ENCODE peak calls at places on chromosomes 3 and 15, in eight cellular contexts. M is K562, H is GM23338, W is HCT116, S is HL-60, U is HepG2, B is SK-N-SH, Q is Panc1. C is an unnamed sample.

GRCh38 chr15:23497710-23498111 is 50.7 kb upstream of the GOLGA6L2 start:
- DNase-seq in M (peak), H (peak), W (no peak), S (no peak), U (no peak), B (peak), Q (peak), C (no peak)

GRCh38 chr3:172153335-172153861 is 114.0 kb downstream of the FNDC3B start:
- DNase-seq in M (no peak), H (no peak), W (peak), S (no peak), U (no peak), B (no peak), Q (peak), C (peak)

GRCh38 chr3:48990636-48991421 is 788 bp downstream of the P4HTM start:
- DNase-seq in M (no peak), H (peak), W (no peak), S (peak), U (no peak), B (no peak), Q (no peak), C (peak)

GRCh38 chr15:40759961-40760360 is 3.9 kb upstream of the GCHFR start:
- DNase-seq in M (no peak), H (no peak), W (no peak), S (no peak), U (no peak), B (no peak), Q (no peak), C (no peak)

GRCh38 chr3:163033652-163034051 is 1537.0 kb downstream of the OTOL1 start:
- DNase-seq in M (no peak), H (no peak), W (no peak), S (no peak), U (no peak), B (no peak), Q (no peak), C (no peak)

GRCh38 chr3:186614597-186615483 is 2.0 kb downstream of the AHSG start:
- DNase-seq in M (peak), H (peak), W (peak), S (peak), U (peak), B (peak), Q (peak), C (peak)

GRCh38 chr3:74435631-74436030 is 178.8 kb downstream of the CNTN3 start:
- DNase-seq in M (no peak), H (no peak), W (no peak), S (no peak), U (no peak), B (no peak), Q (no peak), C (no peak)

GRCh38 chr3:190429681-190430080 is 20.0 kb downstream of the TMEM207 start:
- DNase-seq in M (no peak), H (no peak), W (no peak), S (no peak), U (no peak), B (no peak), Q (no peak), C (no peak)

GRCh38 chr3:123740391-123740822 is 143.7 kb downstream of the MYLK start:
- DNase-seq in M (no peak), H (no peak), W (no peak), S (no peak), U (no peak), B (no peak), Q (no peak), C (no peak)

GRCh38 chr15:38205502-38206235 is 47.0 kb upstream of the SPRED1 start:
- DNase-seq in M (no peak), H (no peak), W (no peak), S (no peak), U (no peak), B (no peak), Q (no peak), C (no peak)
- TF ChIP-seq REST in M (no peak), H (no peak), W (no peak), S (no peak), U (no peak), B (no peak), Q (no peak), C (no peak)

GRCh38 chr3:45642731-45643152 is 46.5 kb upstream of the SACM1L start:
- DNase-seq in M (no peak), H (peak), W (no peak), S (no peak), U (no peak), B (peak), Q (no peak), C (peak)

GRCh38 chr3:45647148-45647619 is 42.0 kb upstream of the SACM1L start:
- DNase-seq in M (no peak), H (no peak), W (no peak), S (peak), U (peak), B (no peak), Q (peak), C (peak)

GRCh38 chr3:45644467-45645201 is 44.6 kb upstream of the SACM1L start:
- DNase-seq in M (no peak), H (no peak), W (no peak), S (no peak), U (no peak), B (no peak), Q (peak), C (peak)

GRCh38 chr3:45646051-45646585 is 43.1 kb upstream of the SACM1L start:
- DNase-seq in M (no peak), H (no peak), W (no peak), S (no peak), U (peak), B (no peak), Q (no peak), C (no peak)

DNA sequence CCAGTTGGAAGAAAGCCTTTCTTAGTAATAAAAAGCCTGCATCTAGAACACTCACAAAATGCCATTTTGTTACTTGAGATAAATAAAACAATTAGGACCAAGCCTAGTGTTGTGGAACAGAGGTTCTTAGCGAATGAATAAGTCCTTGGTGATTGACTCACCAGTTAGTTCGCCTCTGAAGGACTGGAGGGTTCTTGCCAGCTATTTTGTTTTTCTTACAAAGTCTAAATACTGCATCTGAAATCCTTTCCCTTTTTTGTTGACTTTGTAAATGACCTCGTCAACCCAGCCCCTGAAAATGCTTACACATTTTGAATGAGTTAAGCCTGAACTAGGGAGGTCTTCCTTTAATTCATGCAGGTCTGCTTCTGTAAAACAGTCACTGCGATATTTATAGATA is 45.1 kb upstream of the SACM1L start:
- DNase-seq in M (no peak), H (no peak), W (no peak), S (no peak), U (peak), B (no peak), Q (no peak), C (peak)
- TF ChIP-seq REST in M (no peak), H (no peak), W (no peak), S (no peak), U (no peak), B (no peak), Q (no peak), C (no peak)

GRCh38 chr3:89472101-89472500 is 364.7 kb downstream of the EPHA3 start:
- DNase-seq in M (no peak), H (no peak), W (no peak), S (no peak), U (no peak), B (no peak), Q (no peak), C (no peak)

DNA sequence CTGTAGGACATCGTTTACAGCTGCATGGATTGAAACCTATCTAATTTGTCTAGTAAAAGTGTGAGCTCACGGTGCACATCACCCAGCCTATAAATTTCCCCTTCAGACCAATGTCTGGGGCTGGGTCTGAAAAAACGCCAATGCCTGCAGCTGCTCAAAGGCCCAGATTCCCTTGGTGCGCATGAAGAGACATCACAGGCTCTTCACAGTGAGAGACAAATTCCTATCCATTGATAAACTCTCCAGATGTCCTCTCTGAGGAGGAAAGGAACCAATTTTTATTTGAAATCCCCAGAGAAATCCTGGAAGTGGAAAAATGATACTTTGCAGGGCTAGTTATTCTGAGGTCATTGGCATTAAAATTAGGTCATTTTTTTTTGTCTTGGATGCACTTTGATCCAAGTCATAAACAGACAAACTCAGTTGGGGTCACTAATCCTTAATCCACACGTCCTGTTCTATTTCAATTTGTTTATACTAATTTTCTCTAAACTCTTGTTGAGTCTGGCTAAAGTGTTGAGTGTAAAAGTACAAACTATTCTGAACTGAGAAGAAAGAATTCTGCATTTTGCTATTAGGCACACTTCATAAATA is 360.6 kb downstream of the EPHA3 start:
- DNase-seq in M (no peak), H (peak), W (no peak), S (no peak), U (no peak), B (no peak), Q (no peak), C (no peak)
- TF ChIP-seq REST in M (no peak), H (no peak), W (no peak), S (no peak), U (no peak), B (no peak), Q (no peak), C (no peak)

GRCh38 chr3:170499562-170500156 is 81.0 kb downstream of the CLDN11 start:
- DNase-seq in M (peak), H (peak), W (peak), S (no peak), U (peak), B (peak), Q (no peak), C (peak)

GRCh38 chr3:170502297-170502696 is 83.6 kb downstream of the SLC7A14 start:
- DNase-seq in M (no peak), H (no peak), W (no peak), S (no peak), U (no peak), B (no peak), Q (no peak), C (no peak)

GRCh38 chr3:170500462-170500861 is 81.8 kb downstream of the CLDN11 start:
- DNase-seq in M (no peak), H (no peak), W (no peak), S (no peak), U (no peak), B (no peak), Q (no peak), C (no peak)

GRCh38 chr3:170497197-170497596 is 78.5 kb downstream of the CLDN11 start:
- DNase-seq in M (no peak), H (no peak), W (no peak), S (no peak), U (no peak), B (no peak), Q (no peak), C (no peak)

DNA sequence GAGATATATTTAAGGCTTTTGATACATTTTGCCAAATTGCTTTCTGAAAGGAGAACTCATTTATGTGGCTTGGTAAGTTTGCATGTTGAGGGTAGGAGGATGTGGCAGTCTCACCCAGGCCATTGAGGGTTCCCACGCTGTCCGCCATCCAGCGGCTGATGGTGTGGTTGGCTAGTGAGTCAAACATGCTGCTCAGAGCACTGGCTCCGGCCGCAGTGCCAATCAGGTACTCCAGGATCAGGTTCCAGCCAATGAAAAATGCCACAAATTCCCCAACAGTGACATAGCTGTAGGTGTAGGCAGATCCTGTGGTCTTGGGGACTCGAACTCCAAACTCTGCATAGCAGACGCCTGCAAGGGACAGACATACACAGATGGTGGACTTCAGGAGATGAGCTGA is 82.3 kb downstream of the CLDN11 start:
- DNase-seq in M (no peak), H (peak), W (no peak), S (no peak), U (no peak), B (no peak), Q (no peak), C (no peak)
- TF ChIP-seq REST in M (no peak), H (no peak), W (no peak), S (no peak), U (no peak), B (no peak), Q (no peak), C (no peak)

GRCh38 chr3:193826126-193826795 is 233.3 kb downstream of the OPA1 start:
- DNase-seq in M (no peak), H (no peak), W (no peak), S (no peak), U (no peak), B (no peak), Q (no peak), C (peak)
- TF ChIP-seq REST in M (no peak), H (no peak), W (no peak), S (no peak), U (no peak), B (no peak), Q (no peak), C (no peak)

DNA sequence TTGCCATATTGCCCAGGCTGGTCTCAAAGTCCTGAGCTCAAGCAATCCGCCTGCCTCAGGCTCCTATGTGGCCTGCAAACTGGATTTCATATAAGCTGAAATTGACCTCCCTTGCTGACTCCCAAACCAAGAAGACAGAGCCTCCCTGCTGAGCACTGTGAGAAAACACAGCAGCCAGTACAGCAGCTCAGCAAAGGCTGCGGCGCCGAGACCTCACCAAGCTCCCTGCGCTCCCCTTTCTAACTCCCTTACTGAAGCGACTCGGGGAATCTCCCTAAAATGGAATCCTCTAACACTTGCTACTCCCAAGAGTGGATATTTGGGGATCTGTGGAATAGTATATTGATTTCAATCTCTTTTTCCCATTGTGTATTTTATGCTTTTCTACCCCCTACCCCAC is 34.6 kb downstream of the MUC20 start:
- DNase-seq in M (no peak), H (no peak), W (no peak), S (no peak), U (no peak), B (no peak), Q (no peak), C (no peak)
- TF ChIP-seq REST in M (no peak), H (no peak), W (no peak), S (no peak), U (no peak), B (no peak), Q (no peak), C (no peak)

GRCh38 chr3:109569121-109569520 is 231.8 kb upstream of the DPPA4 start:
- DNase-seq in M (no peak), H (no peak), W (no peak), S (no peak), U (no peak), B (no peak), Q (no peak), C (no peak)

GRCh38 chr3:109559389-109559788 is 222.0 kb upstream of the DPPA4 start:
- DNase-seq in M (no peak), H (no peak), W (no peak), S (no peak), U (no peak), B (no peak), Q (no peak), C (no peak)

GRCh38 chr3:109563149-109563548 is 225.8 kb upstream of the DPPA4 start:
- DNase-seq in M (no peak), H (peak), W (no peak), S (peak), U (no peak), B (no peak), Q (no peak), C (no peak)
- TF ChIP-seq REST in M (no peak), H (no peak), W (no peak), S (no peak), U (no peak), B (no peak), Q (no peak), C (no peak)

GRCh38 chr15:83657549-83657948 is 3.6 kb downstream of the ADAMTSL3 start:
- DNase-seq in M (peak), H (peak), W (peak), S (no peak), U (no peak), B (no peak), Q (no peak), C (peak)
- TF ChIP-seq REST in M (no peak), H (no peak), W (no peak), S (no peak), U (no peak), B (no peak), Q (no peak), C (no peak)

GRCh38 chr15:80854104-80854503 is 74.9 kb downstream of the CEMIP start:
- DNase-seq in M (no peak), H (no peak), W (no peak), S (no peak), U (no peak), B (no peak), Q (no peak), C (no peak)
- TF ChIP-seq REST in M (no peak), H (no peak), W (no peak), S (no peak), U (no peak), B (no peak), Q (no peak), C (no peak)

GRCh38 chr15:33738941-33739664 is 229.2 kb upstream of the CHRM5 start:
- DNase-seq in M (no peak), H (no peak), W (no peak), S (no peak), U (no peak), B (no peak), Q (no peak), C (no peak)

GRCh38 chr15:33737687-33738606 is 230.3 kb upstream of the CHRM5 start:
- DNase-seq in M (peak), H (peak), W (peak), S (no peak), U (peak), B (peak), Q (peak), C (peak)

GRCh38 chr15:33730815-33731214 is 237.5 kb upstream of the CHRM5 start:
- DNase-seq in M (no peak), H (no peak), W (no peak), S (no peak), U (no peak), B (no peak), Q (no peak), C (no peak)

GRCh38 chr15:33735143-33735542 is 233.2 kb upstream of the CHRM5 start:
- DNase-seq in M (no peak), H (no peak), W (no peak), S (no peak), U (no peak), B (no peak), Q (no peak), C (no peak)

DNA sequence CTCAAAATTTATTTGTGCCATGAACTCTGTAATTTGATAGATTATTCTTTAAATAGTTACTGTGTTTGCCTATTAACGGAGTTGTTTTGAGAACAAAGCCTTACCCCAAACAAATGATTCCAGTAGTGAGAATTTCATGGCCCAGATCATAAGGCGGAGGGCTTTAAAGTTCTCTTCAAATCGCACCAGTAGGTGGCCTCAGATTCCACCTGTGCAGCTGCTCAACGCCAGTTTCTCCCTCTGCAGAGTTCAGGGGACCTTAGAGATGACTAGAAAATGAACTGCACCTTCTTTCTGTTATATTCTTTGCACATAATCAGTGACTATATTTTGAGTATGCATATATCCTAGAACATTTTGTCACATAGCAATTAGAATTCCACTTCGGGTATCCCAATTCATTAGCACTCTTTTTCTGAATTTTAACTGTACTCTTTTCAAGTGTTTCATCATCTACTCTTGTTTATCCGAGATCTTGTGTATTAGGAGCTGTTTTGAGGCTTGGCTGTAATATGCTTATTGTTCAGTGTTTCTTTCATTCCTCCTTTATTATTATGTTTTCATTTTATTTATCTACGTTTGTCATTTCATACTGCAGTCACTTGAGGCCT is 232.6 kb upstream of the CHRM5 start:
- DNase-seq in M (peak), H (peak), W (peak), S (no peak), U (peak), B (peak), Q (peak), C (peak)
- TF ChIP-seq REST in M (no peak), H (no peak), W (no peak), S (no peak), U (no peak), B (no peak), Q (no peak), C (no peak)

C was measured in A549.